ENCODE peak calls at places on chromosomes 7 and 10, in four cellular contexts. One of them, this sample, is unnamed.

GRCh38 chr10:118017071-118017740 is 29.5 kb downstream of the RAB11FIP2 start:
- DNase-seq in K562: no peak
- DNase-seq in GM12878: no peak
- DNase-seq in IMR-90: no peak
- DNase-seq in this sample: no peak

GRCh38 chr7:1238363-1239331 is 6.0 kb downstream of the UNCX start:
- DNase-seq in GM12878: no peak
- DNase-seq in K562: no peak
- DNase-seq in IMR-90: no peak
- DNase-seq in this sample: no peak

GRCh38 chr7:158410720-158411119 is 176.9 kb downstream of the PTPRN2 start:
- DNase-seq in GM12878: no peak
- DNase-seq in IMR-90: no peak
- DNase-seq in K562: no peak
- DNase-seq in this sample: no peak

GRCh38 chr7:142711722-142712616 is 37.3 kb upstream of the PRSS1 start:
- DNase-seq in IMR-90: peak; percentile 19
- DNase-seq in GM12878: no peak
- DNase-seq in K562: peak; percentile 45
- DNase-seq in this sample: peak; percentile 44

GRCh38 chr7:124030964-124031363 is 1.9 kb downstream of the TMEM229A start:
- DNase-seq in GM12878: no peak
- DNase-seq in K562: no peak
- DNase-seq in IMR-90: no peak
- DNase-seq in this sample: no peak

GRCh38 chr7:80884511-80885195 is 34.2 kb downstream of the SEMA3C start:
- DNase-seq in GM12878: no peak
- DNase-seq in IMR-90: peak; percentile 54
- DNase-seq in K562: no peak
- DNase-seq in this sample: no peak

GRCh38 chr7:44282601-44283171 is 42.7 kb downstream of the CAMK2B start:
- DNase-seq in GM12878: no peak
- DNase-seq in K562: no peak
- DNase-seq in IMR-90: no peak
- DNase-seq in this sample: no peak

GRCh38 chr7:636396-636795 is 90.1 kb upstream of the DNAAF5 start:
- DNase-seq in K562: peak; percentile 68
- DNase-seq in IMR-90: no peak
- DNase-seq in GM12878: no peak
- DNase-seq in this sample: no peak

GRCh38 chr7:113071465-113071864 is 15.2 kb downstream of the GPR85 start:
- DNase-seq in K562: no peak
- DNase-seq in GM12878: no peak
- DNase-seq in IMR-90: peak; percentile 33
- DNase-seq in this sample: no peak

GRCh38 chr7:36084485-36085091 is 68.5 kb upstream of the EEPD1 start:
- DNase-seq in GM12878: no peak
- DNase-seq in IMR-90: peak; percentile 41
- DNase-seq in K562: peak; percentile 37
- DNase-seq in this sample: no peak

GRCh38 chr7:133941496-133941895 is 185.6 kb upstream of the LRGUK start:
- DNase-seq in K562: no peak
- DNase-seq in IMR-90: peak; percentile 74
- DNase-seq in GM12878: no peak
- DNase-seq in this sample: no peak

GRCh38 chr7:130838738-130839137 is 104.7 kb upstream of the KLF14 start:
- DNase-seq in IMR-90: peak; percentile 99
- DNase-seq in K562: no peak
- DNase-seq in GM12878: peak; percentile 15
- DNase-seq in this sample: peak; percentile 62

GRCh38 chr10:102918817-102919236 is 733 bp downstream of the CNNM2 start:
- DNase-seq in K562: peak; percentile 35
- DNase-seq in GM12878: no peak
- DNase-seq in IMR-90: no peak
- DNase-seq in this sample: no peak

GRCh38 chr7:111486472-111487142 is 75.7 kb downstream of the IMMP2L start:
- DNase-seq in GM12878: peak; percentile 13
- DNase-seq in K562: peak; percentile 40
- DNase-seq in IMR-90: peak; percentile 67
- DNase-seq in this sample: peak; percentile 70

GRCh38 chr7:36985866-36986402 is 261.6 kb upstream of the AOAH start:
- DNase-seq in IMR-90: no peak
- DNase-seq in GM12878: no peak
- DNase-seq in K562: no peak
- DNase-seq in this sample: no peak

GRCh38 chr7:47465191-47465590 is 116.7 kb downstream of the TNS3 start:
- DNase-seq in GM12878: no peak
- DNase-seq in K562: no peak
- DNase-seq in IMR-90: peak; percentile 56
- DNase-seq in this sample: no peak

GRCh38 chr7:129499915-129500463 is 2.3 kb upstream of the SMKR1 start:
- DNase-seq in K562: no peak
- DNase-seq in IMR-90: no peak
- DNase-seq in GM12878: peak; percentile 26
- DNase-seq in this sample: no peak

GRCh38 chr10:76998451-76998850 is 639.2 kb downstream of the KCNMA1 start:
- DNase-seq in K562: no peak
- DNase-seq in IMR-90: no peak
- DNase-seq in GM12878: no peak
- DNase-seq in this sample: no peak

DNA sequence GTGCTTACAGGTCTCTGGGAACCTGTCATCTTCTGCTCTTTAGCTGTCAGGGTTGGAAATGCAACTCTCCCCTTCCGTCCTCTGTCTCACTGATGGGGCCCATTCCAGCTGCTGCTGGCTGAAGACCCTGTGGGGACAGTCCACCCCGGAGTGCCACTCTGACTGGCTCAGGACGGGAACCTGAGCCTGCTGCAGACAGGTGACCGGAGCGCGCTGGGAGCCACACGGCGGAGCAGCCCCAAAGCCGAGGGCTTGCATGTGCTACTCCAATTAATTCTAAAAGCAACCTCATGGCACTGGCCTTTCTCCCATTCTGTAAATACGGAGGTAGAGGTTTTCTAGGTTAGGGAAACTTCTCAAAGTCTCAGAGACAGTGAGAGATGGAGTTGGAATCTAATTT is 223.5 kb upstream of the PITRM1 start:
- DNase-seq in GM12878: no peak
- DNase-seq in K562: no peak
- DNase-seq in IMR-90: no peak
- DNase-seq in this sample: no peak
- TF ChIP-seq FOS in GM12878: no peak
- TF ChIP-seq FOS in K562: no peak
- TF ChIP-seq FOS in IMR-90: no peak
- TF ChIP-seq FOS in this sample: no peak

GRCh38 chr7:2517004-2517403 is 2.6 kb upstream of the LFNG start:
- DNase-seq in GM12878: no peak
- DNase-seq in K562: no peak
- DNase-seq in IMR-90: peak; percentile 93
- DNase-seq in this sample: no peak
- TF ChIP-seq FOS in GM12878: no peak
- TF ChIP-seq FOS in K562: no peak
- TF ChIP-seq FOS in IMR-90: peak; percentile 47
- TF ChIP-seq FOS in this sample: no peak

GRCh38 chr10:47309403-47310089 is 9.5 kb downstream of the GDF10 start:
- DNase-seq in GM12878: no peak
- DNase-seq in K562: peak; percentile 58
- DNase-seq in IMR-90: no peak
- DNase-seq in this sample: no peak
- TF ChIP-seq FOS in GM12878: no peak
- TF ChIP-seq FOS in K562: no peak
- TF ChIP-seq FOS in IMR-90: no peak
- TF ChIP-seq FOS in this sample: no peak

DNA sequence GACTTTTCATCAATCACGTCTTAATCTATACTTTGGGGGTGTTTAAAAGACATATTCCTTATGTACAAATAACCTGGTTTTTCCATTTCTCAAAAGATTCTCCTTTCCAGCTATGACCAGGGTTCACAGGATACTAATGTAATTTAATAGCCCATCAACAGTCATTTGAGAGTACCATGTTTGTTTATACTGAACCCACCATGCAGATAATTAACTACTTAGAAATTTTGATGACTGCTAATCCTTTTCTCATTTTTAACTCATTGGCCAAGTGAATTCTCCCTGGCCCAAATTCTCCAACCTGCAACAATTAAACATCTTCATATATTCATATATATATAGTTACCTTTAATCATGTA is 28.8 kb upstream of the KMT2E start:
- DNase-seq in K562: no peak
- DNase-seq in IMR-90: no peak
- DNase-seq in GM12878: no peak
- DNase-seq in this sample: no peak
- TF ChIP-seq FOS in K562: no peak
- TF ChIP-seq FOS in IMR-90: no peak
- TF ChIP-seq FOS in GM12878: no peak
- TF ChIP-seq FOS in this sample: no peak

GRCh38 chr7:106042196-106042611 is 69.9 kb downstream of the SYPL1 start:
- DNase-seq in IMR-90: no peak
- DNase-seq in K562: no peak
- DNase-seq in GM12878: no peak
- DNase-seq in this sample: no peak
- TF ChIP-seq FOS in IMR-90: no peak
- TF ChIP-seq FOS in K562: no peak
- TF ChIP-seq FOS in GM12878: no peak
- TF ChIP-seq FOS in this sample: no peak

GRCh38 chr10:133455196-133455595 is 1.5 kb downstream of the SCART1 start:
- DNase-seq in IMR-90: no peak
- DNase-seq in K562: no peak
- DNase-seq in GM12878: no peak
- DNase-seq in this sample: no peak

GRCh38 chr10:133458021-133458709 is 4.4 kb downstream of the SCART1 start:
- DNase-seq in GM12878: no peak
- DNase-seq in K562: no peak
- DNase-seq in IMR-90: no peak
- DNase-seq in this sample: no peak

GRCh38 chr10:133457100-133457841 is 3.5 kb downstream of the SCART1 start:
- DNase-seq in GM12878: no peak
- DNase-seq in K562: no peak
- DNase-seq in IMR-90: no peak
- DNase-seq in this sample: no peak

GRCh38 chr10:133455611-133456031 is 1.9 kb downstream of the SCART1 start:
- DNase-seq in GM12878: no peak
- DNase-seq in IMR-90: no peak
- DNase-seq in K562: no peak
- DNase-seq in this sample: no peak

DNA sequence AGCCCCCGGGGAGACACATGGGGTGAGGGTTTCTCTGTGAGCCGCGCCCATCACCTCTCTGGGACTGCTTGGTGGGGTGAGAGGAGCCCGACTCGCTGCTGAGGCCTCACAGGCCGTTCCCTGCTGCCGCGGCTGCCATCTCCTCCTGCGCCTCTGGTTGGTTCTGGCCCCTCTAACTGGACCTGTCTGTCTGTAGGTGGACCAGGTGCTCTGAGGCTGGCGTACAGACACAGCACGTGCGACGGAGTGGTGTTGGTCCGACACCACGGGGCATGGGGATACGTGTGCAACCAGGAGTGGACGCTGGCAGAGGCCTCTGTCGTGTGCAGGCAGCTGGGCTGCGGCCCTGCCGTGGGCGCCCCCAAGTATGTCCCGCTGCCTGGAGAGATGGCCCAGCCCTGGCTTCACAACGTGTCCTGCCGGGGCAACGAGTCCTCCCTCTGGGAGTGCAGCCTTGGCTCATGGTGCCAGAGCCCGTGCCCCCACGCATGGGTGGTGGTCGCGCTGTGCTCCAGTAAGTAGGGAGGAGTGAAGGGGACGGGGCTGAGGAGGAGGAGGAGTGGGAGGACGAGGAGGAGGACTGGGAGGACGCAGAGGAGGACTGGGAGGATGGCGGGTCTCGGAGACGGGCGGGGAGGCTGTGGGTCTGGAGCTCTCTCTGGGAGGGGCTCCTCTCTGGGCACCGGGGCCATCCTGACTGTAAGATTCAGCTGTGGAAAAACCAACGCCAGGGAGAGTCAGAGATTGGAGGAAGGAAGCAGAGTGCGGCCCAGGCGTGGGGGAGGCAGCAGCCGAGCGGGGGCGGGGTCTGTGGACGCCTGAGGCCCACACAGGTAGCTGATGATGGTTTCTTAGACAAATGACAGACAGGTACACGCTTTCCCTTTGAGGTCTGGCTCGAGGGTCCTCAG is 2.6 kb downstream of the SCART1 start:
- DNase-seq in GM12878: no peak
- DNase-seq in IMR-90: no peak
- DNase-seq in K562: no peak
- DNase-seq in this sample: no peak
- TF ChIP-seq FOS in GM12878: no peak
- TF ChIP-seq FOS in IMR-90: no peak
- TF ChIP-seq FOS in K562: no peak
- TF ChIP-seq FOS in this sample: no peak

GRCh38 chr10:98295401-98295811 is 27.4 kb upstream of the LOXL4 start:
- DNase-seq in IMR-90: no peak
- DNase-seq in K562: no peak
- DNase-seq in GM12878: peak; percentile 2
- DNase-seq in this sample: no peak
- TF ChIP-seq FOS in IMR-90: no peak
- TF ChIP-seq FOS in K562: no peak
- TF ChIP-seq FOS in GM12878: no peak
- TF ChIP-seq FOS in this sample: no peak

GRCh38 chr7:66514050-66514449 is 114.6 kb upstream of the KCTD7 start:
- DNase-seq in GM12878: no peak
- DNase-seq in K562: no peak
- DNase-seq in IMR-90: no peak
- DNase-seq in this sample: no peak

GRCh38 chr7:66522518-66522917 is 106.2 kb upstream of the KCTD7 start:
- DNase-seq in IMR-90: no peak
- DNase-seq in GM12878: no peak
- DNase-seq in K562: no peak
- DNase-seq in this sample: no peak

GRCh38 chr7:66521675-66522074 is 107.0 kb upstream of the KCTD7 start:
- DNase-seq in GM12878: no peak
- DNase-seq in IMR-90: no peak
- DNase-seq in K562: no peak
- DNase-seq in this sample: no peak

GRCh38 chr7:66518151-66518691 is 110.5 kb upstream of the KCTD7 start:
- DNase-seq in IMR-90: no peak
- DNase-seq in K562: no peak
- DNase-seq in GM12878: no peak
- DNase-seq in this sample: no peak

GRCh38 chr7:66517212-66517909 is 111.3 kb upstream of the KCTD7 start:
- DNase-seq in IMR-90: no peak
- DNase-seq in GM12878: no peak
- DNase-seq in K562: no peak
- DNase-seq in this sample: no peak
- TF ChIP-seq FOS in IMR-90: no peak
- TF ChIP-seq FOS in GM12878: no peak
- TF ChIP-seq FOS in K562: no peak
- TF ChIP-seq FOS in this sample: no peak

GRCh38 chr10:126927799-126928198 is 22.6 kb downstream of the DOCK1 start:
- DNase-seq in K562: no peak
- DNase-seq in GM12878: no peak
- DNase-seq in IMR-90: no peak
- DNase-seq in this sample: no peak
- TF ChIP-seq FOS in K562: no peak
- TF ChIP-seq FOS in GM12878: no peak
- TF ChIP-seq FOS in IMR-90: no peak
- TF ChIP-seq FOS in this sample: no peak